ENCODE peak calls at places on chromosomes 1 and 21, in seven cellular contexts. One of them, this sample, is unnamed.

GRCh38 chr1:195376190-195376589 is 1232.0 kb downstream of the KCNT2 start:
- DNase-seq in omental fat pad: no peak
- DNase-seq in substantia nigra: no peak
- DNase-seq in GM10248: no peak
- DNase-seq in ureter: no peak
- DNase-seq in RWPE1: peak
- DNase-seq in dermis microvascular lymphatic vessel endothelial cell: no peak
- DNase-seq in this sample: no peak

GRCh38 chr1:87473203-87473661 is 144.6 kb downstream of the LMO4 start:
- DNase-seq in ureter: no peak
- DNase-seq in omental fat pad: no peak
- DNase-seq in substantia nigra: no peak
- DNase-seq in GM10248: no peak
- DNase-seq in dermis microvascular lymphatic vessel endothelial cell: no peak
- DNase-seq in RWPE1: peak
- DNase-seq in this sample: no peak

GRCh38 chr1:9321480-9321849 is 28.8 kb downstream of the SPSB1 start:
- DNase-seq in ureter: no peak
- DNase-seq in RWPE1: peak
- DNase-seq in GM10248: no peak
- DNase-seq in omental fat pad: no peak
- DNase-seq in substantia nigra: no peak
- DNase-seq in dermis microvascular lymphatic vessel endothelial cell: no peak
- DNase-seq in this sample: no peak

GRCh38 chr1:35298464-35298863 is 30.0 kb downstream of the ZMYM4 start:
- DNase-seq in RWPE1: peak
- DNase-seq in dermis microvascular lymphatic vessel endothelial cell: peak
- DNase-seq in ureter: peak
- DNase-seq in substantia nigra: no peak
- DNase-seq in omental fat pad: no peak
- DNase-seq in GM10248: peak
- DNase-seq in this sample: no peak

GRCh38 chr1:22250724-22251123 is 107.8 kb upstream of the WNT4 start:
- DNase-seq in RWPE1: no peak
- DNase-seq in dermis microvascular lymphatic vessel endothelial cell: no peak
- DNase-seq in omental fat pad: no peak
- DNase-seq in GM10248: no peak
- DNase-seq in substantia nigra: no peak
- DNase-seq in ureter: no peak
- DNase-seq in this sample: no peak

GRCh38 chr1:230232352-230232751 is 165.3 kb downstream of the GALNT2 start:
- DNase-seq in omental fat pad: no peak
- DNase-seq in dermis microvascular lymphatic vessel endothelial cell: no peak
- DNase-seq in RWPE1: no peak
- DNase-seq in substantia nigra: no peak
- DNase-seq in ureter: no peak
- DNase-seq in GM10248: no peak
- DNase-seq in this sample: no peak

GRCh38 chr21:38857152-38857825 is 51.6 kb downstream of the ETS2 start:
- DNase-seq in GM10248: no peak
- DNase-seq in substantia nigra: no peak
- DNase-seq in omental fat pad: no peak
- DNase-seq in RWPE1: no peak
- DNase-seq in dermis microvascular lymphatic vessel endothelial cell: no peak
- DNase-seq in ureter: no peak
- DNase-seq in this sample: no peak

GRCh38 chr1:1847061-1847460 is 43.8 kb downstream of the GNB1 start:
- DNase-seq in GM10248: no peak
- DNase-seq in ureter: no peak
- DNase-seq in substantia nigra: no peak
- DNase-seq in RWPE1: no peak
- DNase-seq in dermis microvascular lymphatic vessel endothelial cell: peak
- DNase-seq in omental fat pad: no peak
- DNase-seq in this sample: no peak

GRCh38 chr1:26768755-26769154 is 19.0 kb upstream of the PIGV start:
- DNase-seq in RWPE1: no peak
- DNase-seq in ureter: no peak
- DNase-seq in GM10248: no peak
- DNase-seq in substantia nigra: no peak
- DNase-seq in omental fat pad: no peak
- DNase-seq in dermis microvascular lymphatic vessel endothelial cell: peak
- DNase-seq in this sample: no peak

GRCh38 chr1:44460107-44460885 is 55.2 kb downstream of the RNF220 start:
- DNase-seq in substantia nigra: no peak
- DNase-seq in omental fat pad: no peak
- DNase-seq in dermis microvascular lymphatic vessel endothelial cell: no peak
- DNase-seq in GM10248: no peak
- DNase-seq in RWPE1: no peak
- DNase-seq in ureter: no peak
- DNase-seq in this sample: no peak

GRCh38 chr1:205569411-205570172 is 62.2 kb downstream of the ELK4 start:
- DNase-seq in dermis microvascular lymphatic vessel endothelial cell: no peak
- DNase-seq in substantia nigra: no peak
- DNase-seq in GM10248: no peak
- DNase-seq in omental fat pad: no peak
- DNase-seq in RWPE1: no peak
- DNase-seq in ureter: peak
- DNase-seq in this sample: peak

GRCh38 chr21:28431527-28432200 is 561.0 kb downstream of the LTN1 start:
- DNase-seq in substantia nigra: no peak
- DNase-seq in GM10248: no peak
- DNase-seq in omental fat pad: no peak
- DNase-seq in dermis microvascular lymphatic vessel endothelial cell: no peak
- DNase-seq in ureter: no peak
- DNase-seq in RWPE1: no peak
- DNase-seq in this sample: no peak

GRCh38 chr1:221239911-221240310 is 360.7 kb downstream of the HLX start:
- DNase-seq in RWPE1: peak
- DNase-seq in GM10248: no peak
- DNase-seq in ureter: no peak
- DNase-seq in omental fat pad: no peak
- DNase-seq in dermis microvascular lymphatic vessel endothelial cell: no peak
- DNase-seq in substantia nigra: no peak
- DNase-seq in this sample: no peak

This sample was measured in vagina.